ENCODE peak calls at places on chromosomes 2 and 18, in seven cellular contexts. One of them, this sample, is unnamed.

GRCh38 chr2:102439065-102439695 is 16.2 kb downstream of the IL18RAP start:
- DNase-seq in CD4-positive, alpha-beta T cell: no peak
- DNase-seq in OCI-LY7: no peak
- DNase-seq in CD8-positive, alpha-beta memory T cell: no peak
- DNase-seq in amniotic stem cell: no peak
- DNase-seq in activated effector memory CD4-positive, alpha-beta T cell treated with anti-CD3 and anti-CD28 coated beads, Interleukin-2, amount 50 U/mL, for 16 hours: no peak
- DNase-seq in activated naive CD4-positive, alpha-beta T cell treated with anti-CD3 and anti-CD28 coated beads, Interleukin-2, amount 50 U/mL, for 72 hours: no peak
- DNase-seq in this sample: no peak

GRCh38 chr2:88090446-88091283 is 23.0 kb downstream of the SMYD1 start:
- DNase-seq in activated effector memory CD4-positive, alpha-beta T cell treated with anti-CD3 and anti-CD28 coated beads, Interleukin-2, amount 50 U/mL, for 16 hours: peak
- DNase-seq in activated naive CD4-positive, alpha-beta T cell treated with anti-CD3 and anti-CD28 coated beads, Interleukin-2, amount 50 U/mL, for 72 hours: peak
- DNase-seq in amniotic stem cell: no peak
- DNase-seq in CD4-positive, alpha-beta T cell: no peak
- DNase-seq in OCI-LY7: no peak
- DNase-seq in CD8-positive, alpha-beta memory T cell: peak
- DNase-seq in this sample: no peak

GRCh38 chr2:186614373-186614772 is 24.5 kb downstream of the ITGAV start:
- DNase-seq in CD4-positive, alpha-beta T cell: no peak
- DNase-seq in amniotic stem cell: no peak
- DNase-seq in activated effector memory CD4-positive, alpha-beta T cell treated with anti-CD3 and anti-CD28 coated beads, Interleukin-2, amount 50 U/mL, for 16 hours: no peak
- DNase-seq in CD8-positive, alpha-beta memory T cell: no peak
- DNase-seq in activated naive CD4-positive, alpha-beta T cell treated with anti-CD3 and anti-CD28 coated beads, Interleukin-2, amount 50 U/mL, for 72 hours: no peak
- DNase-seq in OCI-LY7: no peak
- DNase-seq in this sample: no peak

GRCh38 chr2:221283896-221284295 is 288.2 kb downstream of the EPHA4 start:
- DNase-seq in activated effector memory CD4-positive, alpha-beta T cell treated with anti-CD3 and anti-CD28 coated beads, Interleukin-2, amount 50 U/mL, for 16 hours: no peak
- DNase-seq in CD8-positive, alpha-beta memory T cell: no peak
- DNase-seq in CD4-positive, alpha-beta T cell: no peak
- DNase-seq in OCI-LY7: no peak
- DNase-seq in amniotic stem cell: no peak
- DNase-seq in activated naive CD4-positive, alpha-beta T cell treated with anti-CD3 and anti-CD28 coated beads, Interleukin-2, amount 50 U/mL, for 72 hours: no peak
- DNase-seq in this sample: no peak

GRCh38 chr18:79755496-79756142 is 42.1 kb upstream of the KCNG2 start:
- DNase-seq in activated effector memory CD4-positive, alpha-beta T cell treated with anti-CD3 and anti-CD28 coated beads, Interleukin-2, amount 50 U/mL, for 16 hours: peak
- DNase-seq in CD4-positive, alpha-beta T cell: no peak
- DNase-seq in activated naive CD4-positive, alpha-beta T cell treated with anti-CD3 and anti-CD28 coated beads, Interleukin-2, amount 50 U/mL, for 72 hours: no peak
- DNase-seq in amniotic stem cell: no peak
- DNase-seq in CD8-positive, alpha-beta memory T cell: no peak
- DNase-seq in OCI-LY7: no peak
- DNase-seq in this sample: no peak

GRCh38 chr2:239561448-239562001 is 160.7 kb upstream of the HDAC4 start:
- DNase-seq in OCI-LY7: no peak
- DNase-seq in CD4-positive, alpha-beta T cell: no peak
- DNase-seq in activated effector memory CD4-positive, alpha-beta T cell treated with anti-CD3 and anti-CD28 coated beads, Interleukin-2, amount 50 U/mL, for 16 hours: no peak
- DNase-seq in CD8-positive, alpha-beta memory T cell: no peak
- DNase-seq in activated naive CD4-positive, alpha-beta T cell treated with anti-CD3 and anti-CD28 coated beads, Interleukin-2, amount 50 U/mL, for 72 hours: no peak
- DNase-seq in amniotic stem cell: no peak
- DNase-seq in this sample: no peak

GRCh38 chr18:48656582-48656981 is 117.8 kb downstream of the CTIF start:
- DNase-seq in activated naive CD4-positive, alpha-beta T cell treated with anti-CD3 and anti-CD28 coated beads, Interleukin-2, amount 50 U/mL, for 72 hours: no peak
- DNase-seq in OCI-LY7: no peak
- DNase-seq in CD4-positive, alpha-beta T cell: no peak
- DNase-seq in activated effector memory CD4-positive, alpha-beta T cell treated with anti-CD3 and anti-CD28 coated beads, Interleukin-2, amount 50 U/mL, for 16 hours: no peak
- DNase-seq in CD8-positive, alpha-beta memory T cell: no peak
- DNase-seq in amniotic stem cell: no peak
- DNase-seq in this sample: no peak

GRCh38 chr18:47775961-47776360 is 154.5 kb downstream of the SMAD2 start:
- DNase-seq in activated effector memory CD4-positive, alpha-beta T cell treated with anti-CD3 and anti-CD28 coated beads, Interleukin-2, amount 50 U/mL, for 16 hours: no peak
- DNase-seq in CD4-positive, alpha-beta T cell: no peak
- DNase-seq in CD8-positive, alpha-beta memory T cell: no peak
- DNase-seq in activated naive CD4-positive, alpha-beta T cell treated with anti-CD3 and anti-CD28 coated beads, Interleukin-2, amount 50 U/mL, for 72 hours: no peak
- DNase-seq in amniotic stem cell: no peak
- DNase-seq in OCI-LY7: no peak
- DNase-seq in this sample: no peak

GRCh38 chr18:41714872-41715271 is 240.2 kb upstream of the PIK3C3 start:
- DNase-seq in activated naive CD4-positive, alpha-beta T cell treated with anti-CD3 and anti-CD28 coated beads, Interleukin-2, amount 50 U/mL, for 72 hours: no peak
- DNase-seq in amniotic stem cell: no peak
- DNase-seq in OCI-LY7: no peak
- DNase-seq in CD4-positive, alpha-beta T cell: no peak
- DNase-seq in activated effector memory CD4-positive, alpha-beta T cell treated with anti-CD3 and anti-CD28 coated beads, Interleukin-2, amount 50 U/mL, for 16 hours: no peak
- DNase-seq in CD8-positive, alpha-beta memory T cell: no peak
- DNase-seq in this sample: no peak

GRCh38 chr2:218980800-218981389 is 4.1 kb downstream of the FEV start:
- DNase-seq in activated effector memory CD4-positive, alpha-beta T cell treated with anti-CD3 and anti-CD28 coated beads, Interleukin-2, amount 50 U/mL, for 16 hours: no peak
- DNase-seq in OCI-LY7: no peak
- DNase-seq in amniotic stem cell: no peak
- DNase-seq in CD4-positive, alpha-beta T cell: no peak
- DNase-seq in CD8-positive, alpha-beta memory T cell: no peak
- DNase-seq in activated naive CD4-positive, alpha-beta T cell treated with anti-CD3 and anti-CD28 coated beads, Interleukin-2, amount 50 U/mL, for 72 hours: peak
- DNase-seq in this sample: no peak

GRCh38 chr2:234330902-234331301 is 166.0 kb downstream of the ARL4C start:
- DNase-seq in CD4-positive, alpha-beta T cell: no peak
- DNase-seq in activated effector memory CD4-positive, alpha-beta T cell treated with anti-CD3 and anti-CD28 coated beads, Interleukin-2, amount 50 U/mL, for 16 hours: no peak
- DNase-seq in OCI-LY7: no peak
- DNase-seq in amniotic stem cell: no peak
- DNase-seq in CD8-positive, alpha-beta memory T cell: no peak
- DNase-seq in activated naive CD4-positive, alpha-beta T cell treated with anti-CD3 and anti-CD28 coated beads, Interleukin-2, amount 50 U/mL, for 72 hours: no peak
- DNase-seq in this sample: no peak

GRCh38 chr18:49276680-49277079 is 183.8 kb downstream of the DYM start:
- DNase-seq in CD4-positive, alpha-beta T cell: no peak
- DNase-seq in activated naive CD4-positive, alpha-beta T cell treated with anti-CD3 and anti-CD28 coated beads, Interleukin-2, amount 50 U/mL, for 72 hours: no peak
- DNase-seq in activated effector memory CD4-positive, alpha-beta T cell treated with anti-CD3 and anti-CD28 coated beads, Interleukin-2, amount 50 U/mL, for 16 hours: no peak
- DNase-seq in CD8-positive, alpha-beta memory T cell: no peak
- DNase-seq in OCI-LY7: no peak
- DNase-seq in amniotic stem cell: no peak
- DNase-seq in this sample: no peak

This sample was measured in naive thymus-derived CD8-positive, alpha-beta T cell.